ENCODE peak calls at places on chromosome 6, in six cellular contexts. One of them, this sample, is unnamed.

GRCh38 chr6:169388767-169389166 is 135.1 kb upstream of the THBS2 start:
- DNase-seq in smooth muscle cell of the brain vasculature: no peak
- DNase-seq in stimulated activated CD4-positive, alpha-beta T cell treated with anti-CD3 and anti-CD28 coated beads, Interleukin-12 subunit alpha, Interleukin-12 subunit beta, amount 100 ng/mL, for 4 hours: no peak
- DNase-seq in erythroblast: no peak
- DNase-seq in NCI-H460: no peak
- DNase-seq in T-helper 1 cell: no peak
- DNase-seq in this sample: no peak

GRCh38 chr6:145067430-145067829 is 667.9 kb downstream of the EPM2A start:
- DNase-seq in stimulated activated CD4-positive, alpha-beta T cell treated with anti-CD3 and anti-CD28 coated beads, Interleukin-12 subunit alpha, Interleukin-12 subunit beta, amount 100 ng/mL, for 4 hours: no peak
- DNase-seq in erythroblast: no peak
- DNase-seq in T-helper 1 cell: no peak
- DNase-seq in smooth muscle cell of the brain vasculature: no peak
- DNase-seq in NCI-H460: no peak
- DNase-seq in this sample: no peak

GRCh38 chr6:2688416-2689064 is 62.2 kb downstream of the MYLK4 start:
- DNase-seq in smooth muscle cell of the brain vasculature: peak; percentile 32
- DNase-seq in T-helper 1 cell: no peak
- DNase-seq in NCI-H460: no peak
- DNase-seq in erythroblast: no peak
- DNase-seq in stimulated activated CD4-positive, alpha-beta T cell treated with anti-CD3 and anti-CD28 coated beads, Interleukin-12 subunit alpha, Interleukin-12 subunit beta, amount 100 ng/mL, for 4 hours: no peak
- DNase-seq in this sample: no peak

GRCh38 chr6:113010181-113010580 is 663.1 kb downstream of the RFPL4B start:
- DNase-seq in NCI-H460: no peak
- DNase-seq in smooth muscle cell of the brain vasculature: no peak
- DNase-seq in erythroblast: no peak
- DNase-seq in T-helper 1 cell: no peak
- DNase-seq in stimulated activated CD4-positive, alpha-beta T cell treated with anti-CD3 and anti-CD28 coated beads, Interleukin-12 subunit alpha, Interleukin-12 subunit beta, amount 100 ng/mL, for 4 hours: no peak
- DNase-seq in this sample: no peak

GRCh38 chr6:18352842-18353241 is 34.3 kb upstream of the RNF144B start:
- DNase-seq in NCI-H460: no peak
- DNase-seq in smooth muscle cell of the brain vasculature: no peak
- DNase-seq in stimulated activated CD4-positive, alpha-beta T cell treated with anti-CD3 and anti-CD28 coated beads, Interleukin-12 subunit alpha, Interleukin-12 subunit beta, amount 100 ng/mL, for 4 hours: no peak
- DNase-seq in erythroblast: no peak
- DNase-seq in T-helper 1 cell: no peak
- DNase-seq in this sample: no peak

GRCh38 chr6:2188856-2189384 is 56.5 kb downstream of the GMDS start:
- DNase-seq in T-helper 1 cell: no peak
- DNase-seq in NCI-H460: no peak
- DNase-seq in stimulated activated CD4-positive, alpha-beta T cell treated with anti-CD3 and anti-CD28 coated beads, Interleukin-12 subunit alpha, Interleukin-12 subunit beta, amount 100 ng/mL, for 4 hours: no peak
- DNase-seq in smooth muscle cell of the brain vasculature: no peak
- DNase-seq in erythroblast: no peak
- DNase-seq in this sample: no peak

GRCh38 chr6:69155467-69155866 is 520.4 kb downstream of the ADGRB3 start:
- DNase-seq in NCI-H460: peak; percentile 8
- DNase-seq in stimulated activated CD4-positive, alpha-beta T cell treated with anti-CD3 and anti-CD28 coated beads, Interleukin-12 subunit alpha, Interleukin-12 subunit beta, amount 100 ng/mL, for 4 hours: no peak
- DNase-seq in smooth muscle cell of the brain vasculature: no peak
- DNase-seq in erythroblast: no peak
- DNase-seq in T-helper 1 cell: no peak
- DNase-seq in this sample: no peak

GRCh38 chr6:35492664-35493284 is 4.1 kb downstream of the TEAD3 start:
- DNase-seq in NCI-H460: no peak
- DNase-seq in T-helper 1 cell: no peak
- DNase-seq in erythroblast: no peak
- DNase-seq in stimulated activated CD4-positive, alpha-beta T cell treated with anti-CD3 and anti-CD28 coated beads, Interleukin-12 subunit alpha, Interleukin-12 subunit beta, amount 100 ng/mL, for 4 hours: no peak
- DNase-seq in smooth muscle cell of the brain vasculature: no peak
- DNase-seq in this sample: no peak

GRCh38 chr6:88775866-88776571 is 187.4 kb downstream of the RNGTT start:
- DNase-seq in stimulated activated CD4-positive, alpha-beta T cell treated with anti-CD3 and anti-CD28 coated beads, Interleukin-12 subunit alpha, Interleukin-12 subunit beta, amount 100 ng/mL, for 4 hours: no peak
- DNase-seq in T-helper 1 cell: no peak
- DNase-seq in smooth muscle cell of the brain vasculature: no peak
- DNase-seq in NCI-H460: no peak
- DNase-seq in erythroblast: no peak
- DNase-seq in this sample: no peak

GRCh38 chr6:159499034-159499433 is 194.0 kb downstream of the SOD2 start:
- DNase-seq in T-helper 1 cell: no peak
- DNase-seq in stimulated activated CD4-positive, alpha-beta T cell treated with anti-CD3 and anti-CD28 coated beads, Interleukin-12 subunit alpha, Interleukin-12 subunit beta, amount 100 ng/mL, for 4 hours: no peak
- DNase-seq in smooth muscle cell of the brain vasculature: no peak
- DNase-seq in erythroblast: peak; percentile 92
- DNase-seq in NCI-H460: no peak
- DNase-seq in this sample: no peak

GRCh38 chr6:134437376-134437775 is 119.5 kb upstream of the SGK1 start:
- DNase-seq in smooth muscle cell of the brain vasculature: no peak
- DNase-seq in erythroblast: no peak
- DNase-seq in stimulated activated CD4-positive, alpha-beta T cell treated with anti-CD3 and anti-CD28 coated beads, Interleukin-12 subunit alpha, Interleukin-12 subunit beta, amount 100 ng/mL, for 4 hours: peak; percentile 3
- DNase-seq in T-helper 1 cell: no peak
- DNase-seq in NCI-H460: no peak
- DNase-seq in this sample: no peak

GRCh38 chr6:74879234-74879633 is 326.6 kb downstream of the COL12A1 start:
- DNase-seq in stimulated activated CD4-positive, alpha-beta T cell treated with anti-CD3 and anti-CD28 coated beads, Interleukin-12 subunit alpha, Interleukin-12 subunit beta, amount 100 ng/mL, for 4 hours: no peak
- DNase-seq in NCI-H460: no peak
- DNase-seq in erythroblast: no peak
- DNase-seq in T-helper 1 cell: no peak
- DNase-seq in smooth muscle cell of the brain vasculature: peak; percentile 43
- DNase-seq in this sample: no peak

GRCh38 chr6:117463762-117464665 is 18.5 kb upstream of the DCBLD1 start:
- DNase-seq in smooth muscle cell of the brain vasculature: no peak
- DNase-seq in stimulated activated CD4-positive, alpha-beta T cell treated with anti-CD3 and anti-CD28 coated beads, Interleukin-12 subunit alpha, Interleukin-12 subunit beta, amount 100 ng/mL, for 4 hours: no peak
- DNase-seq in NCI-H460: no peak
- DNase-seq in erythroblast: no peak
- DNase-seq in T-helper 1 cell: no peak
- DNase-seq in this sample: no peak

GRCh38 chr6:108222504-108222903 is 38.3 kb downstream of the SNX3 start:
- DNase-seq in smooth muscle cell of the brain vasculature: no peak
- DNase-seq in stimulated activated CD4-positive, alpha-beta T cell treated with anti-CD3 and anti-CD28 coated beads, Interleukin-12 subunit alpha, Interleukin-12 subunit beta, amount 100 ng/mL, for 4 hours: no peak
- DNase-seq in T-helper 1 cell: no peak
- DNase-seq in NCI-H460: no peak
- DNase-seq in erythroblast: no peak
- DNase-seq in this sample: no peak

This sample was measured in stomach.